ENCODE peak calls at places on chromosomes 1 and 21, in four cellular contexts. One of them, this sample, is unnamed.

GRCh38 chr1:231584117-231584516 is 42.5 kb upstream of the DISC1 start:
- DNase-seq in stimulated activated CD4-positive, alpha-beta T cell treated with anti-CD3 and anti-CD28 coated beads, Interleukin-1b, Interleukin-23, amount 100 ng/mL, for 24 hours: no peak
- DNase-seq in NCI-H446 treated with DMSO at 0.1 percent for 48 hours: peak
- DNase-seq in astrocyte of the spinal cord: peak
- DNase-seq in this sample: no peak

GRCh38 chr1:9448132-9449105 is 90.8 kb upstream of the SLC25A33 start:
- DNase-seq in stimulated activated CD4-positive, alpha-beta T cell treated with anti-CD3 and anti-CD28 coated beads, Interleukin-1b, Interleukin-23, amount 100 ng/mL, for 24 hours: no peak
- DNase-seq in NCI-H446 treated with DMSO at 0.1 percent for 48 hours: no peak
- DNase-seq in astrocyte of the spinal cord: peak
- DNase-seq in this sample: no peak

GRCh38 chr1:20478072-20478660 is 7.8 kb downstream of the CAMK2N1 start:
- DNase-seq in astrocyte of the spinal cord: no peak
- DNase-seq in stimulated activated CD4-positive, alpha-beta T cell treated with anti-CD3 and anti-CD28 coated beads, Interleukin-1b, Interleukin-23, amount 100 ng/mL, for 24 hours: no peak
- DNase-seq in NCI-H446 treated with DMSO at 0.1 percent for 48 hours: no peak
- DNase-seq in this sample: no peak

GRCh38 chr1:100747821-100748220 is 28.3 kb downstream of the VCAM1 start:
- DNase-seq in stimulated activated CD4-positive, alpha-beta T cell treated with anti-CD3 and anti-CD28 coated beads, Interleukin-1b, Interleukin-23, amount 100 ng/mL, for 24 hours: no peak
- DNase-seq in astrocyte of the spinal cord: no peak
- DNase-seq in NCI-H446 treated with DMSO at 0.1 percent for 48 hours: no peak
- DNase-seq in this sample: no peak

GRCh38 chr21:36545776-36546511 is 66.0 kb upstream of the CLDN14 start:
- DNase-seq in astrocyte of the spinal cord: no peak
- DNase-seq in NCI-H446 treated with DMSO at 0.1 percent for 48 hours: no peak
- DNase-seq in stimulated activated CD4-positive, alpha-beta T cell treated with anti-CD3 and anti-CD28 coated beads, Interleukin-1b, Interleukin-23, amount 100 ng/mL, for 24 hours: no peak
- DNase-seq in this sample: no peak

GRCh38 chr1:159012495-159012894 is 2.8 kb downstream of the IFI16 start:
- DNase-seq in astrocyte of the spinal cord: peak
- DNase-seq in stimulated activated CD4-positive, alpha-beta T cell treated with anti-CD3 and anti-CD28 coated beads, Interleukin-1b, Interleukin-23, amount 100 ng/mL, for 24 hours: no peak
- DNase-seq in NCI-H446 treated with DMSO at 0.1 percent for 48 hours: no peak
- DNase-seq in this sample: no peak

GRCh38 chr1:2328676-2329455 is 62.5 kb downstream of the MORN1 start:
- DNase-seq in astrocyte of the spinal cord: no peak
- DNase-seq in stimulated activated CD4-positive, alpha-beta T cell treated with anti-CD3 and anti-CD28 coated beads, Interleukin-1b, Interleukin-23, amount 100 ng/mL, for 24 hours: no peak
- DNase-seq in NCI-H446 treated with DMSO at 0.1 percent for 48 hours: no peak
- DNase-seq in this sample: no peak

GRCh38 chr1:206706298-206706791 is 21.6 kb downstream of the MAPKAPK2 start:
- DNase-seq in stimulated activated CD4-positive, alpha-beta T cell treated with anti-CD3 and anti-CD28 coated beads, Interleukin-1b, Interleukin-23, amount 100 ng/mL, for 24 hours: no peak
- DNase-seq in astrocyte of the spinal cord: peak
- DNase-seq in NCI-H446 treated with DMSO at 0.1 percent for 48 hours: peak
- DNase-seq in this sample: no peak

GRCh38 chr1:8862528-8862927 is 16.0 kb downstream of the ENO1 start:
- DNase-seq in NCI-H446 treated with DMSO at 0.1 percent for 48 hours: no peak
- DNase-seq in astrocyte of the spinal cord: no peak
- DNase-seq in stimulated activated CD4-positive, alpha-beta T cell treated with anti-CD3 and anti-CD28 coated beads, Interleukin-1b, Interleukin-23, amount 100 ng/mL, for 24 hours: no peak
- DNase-seq in this sample: peak

GRCh38 chr21:44349847-44350772 is 3.3 kb upstream of the TRPM2 start:
- DNase-seq in stimulated activated CD4-positive, alpha-beta T cell treated with anti-CD3 and anti-CD28 coated beads, Interleukin-1b, Interleukin-23, amount 100 ng/mL, for 24 hours: no peak
- DNase-seq in astrocyte of the spinal cord: no peak
- DNase-seq in NCI-H446 treated with DMSO at 0.1 percent for 48 hours: no peak
- DNase-seq in this sample: no peak

GRCh38 chr21:32702702-32703101 is 25.1 kb downstream of the SYNJ1 start:
- DNase-seq in stimulated activated CD4-positive, alpha-beta T cell treated with anti-CD3 and anti-CD28 coated beads, Interleukin-1b, Interleukin-23, amount 100 ng/mL, for 24 hours: no peak
- DNase-seq in NCI-H446 treated with DMSO at 0.1 percent for 48 hours: no peak
- DNase-seq in astrocyte of the spinal cord: peak
- DNase-seq in this sample: no peak

GRCh38 chr1:155913969-155914757 is 3.0 kb upstream of the RIT1 start:
- DNase-seq in stimulated activated CD4-positive, alpha-beta T cell treated with anti-CD3 and anti-CD28 coated beads, Interleukin-1b, Interleukin-23, amount 100 ng/mL, for 24 hours: no peak
- DNase-seq in NCI-H446 treated with DMSO at 0.1 percent for 48 hours: no peak
- DNase-seq in astrocyte of the spinal cord: peak
- DNase-seq in this sample: no peak

GRCh38 chr1:211579434-211580302 is 707 bp upstream of the SLC30A1 start:
- DNase-seq in stimulated activated CD4-positive, alpha-beta T cell treated with anti-CD3 and anti-CD28 coated beads, Interleukin-1b, Interleukin-23, amount 100 ng/mL, for 24 hours: no peak
- DNase-seq in NCI-H446 treated with DMSO at 0.1 percent for 48 hours: no peak
- DNase-seq in astrocyte of the spinal cord: no peak
- DNase-seq in this sample: peak

GRCh38 chr1:161300478-161300877 is 9.3 kb downstream of the MPZ start:
- DNase-seq in stimulated activated CD4-positive, alpha-beta T cell treated with anti-CD3 and anti-CD28 coated beads, Interleukin-1b, Interleukin-23, amount 100 ng/mL, for 24 hours: no peak
- DNase-seq in NCI-H446 treated with DMSO at 0.1 percent for 48 hours: no peak
- DNase-seq in astrocyte of the spinal cord: no peak
- DNase-seq in this sample: no peak

GRCh38 chr1:174968750-174969244 is 30.9 kb upstream of the CACYBP start:
- DNase-seq in astrocyte of the spinal cord: peak
- DNase-seq in stimulated activated CD4-positive, alpha-beta T cell treated with anti-CD3 and anti-CD28 coated beads, Interleukin-1b, Interleukin-23, amount 100 ng/mL, for 24 hours: no peak
- DNase-seq in NCI-H446 treated with DMSO at 0.1 percent for 48 hours: no peak
- DNase-seq in this sample: no peak

GRCh38 chr21:36966846-36967657 is 583 bp upstream of the HLCS start:
- DNase-seq in astrocyte of the spinal cord: peak
- DNase-seq in stimulated activated CD4-positive, alpha-beta T cell treated with anti-CD3 and anti-CD28 coated beads, Interleukin-1b, Interleukin-23, amount 100 ng/mL, for 24 hours: no peak
- DNase-seq in NCI-H446 treated with DMSO at 0.1 percent for 48 hours: no peak
- DNase-seq in this sample: peak

GRCh38 chr1:68148631-68149030 is 83.7 kb downstream of the WLS start:
- DNase-seq in NCI-H446 treated with DMSO at 0.1 percent for 48 hours: no peak
- DNase-seq in astrocyte of the spinal cord: no peak
- DNase-seq in stimulated activated CD4-positive, alpha-beta T cell treated with anti-CD3 and anti-CD28 coated beads, Interleukin-1b, Interleukin-23, amount 100 ng/mL, for 24 hours: no peak
- DNase-seq in this sample: no peak

GRCh38 chr1:154707901-154708514 is 100.0 kb upstream of the ADAR start:
- DNase-seq in NCI-H446 treated with DMSO at 0.1 percent for 48 hours: no peak
- DNase-seq in astrocyte of the spinal cord: no peak
- DNase-seq in stimulated activated CD4-positive, alpha-beta T cell treated with anti-CD3 and anti-CD28 coated beads, Interleukin-1b, Interleukin-23, amount 100 ng/mL, for 24 hours: no peak
- DNase-seq in this sample: no peak

GRCh38 chr1:203522237-203522636 is 28.3 kb downstream of the OPTC start:
- DNase-seq in stimulated activated CD4-positive, alpha-beta T cell treated with anti-CD3 and anti-CD28 coated beads, Interleukin-1b, Interleukin-23, amount 100 ng/mL, for 24 hours: no peak
- DNase-seq in NCI-H446 treated with DMSO at 0.1 percent for 48 hours: peak
- DNase-seq in astrocyte of the spinal cord: peak
- DNase-seq in this sample: no peak

GRCh38 chr1:103525114-103525606 is 339 bp upstream of the RNPC3 start:
- DNase-seq in NCI-H446 treated with DMSO at 0.1 percent for 48 hours: peak
- DNase-seq in stimulated activated CD4-positive, alpha-beta T cell treated with anti-CD3 and anti-CD28 coated beads, Interleukin-1b, Interleukin-23, amount 100 ng/mL, for 24 hours: no peak
- DNase-seq in astrocyte of the spinal cord: peak
- DNase-seq in this sample: no peak

GRCh38 chr1:23865543-23865930 is 2.6 kb downstream of the FUCA1 start:
- DNase-seq in NCI-H446 treated with DMSO at 0.1 percent for 48 hours: no peak
- DNase-seq in astrocyte of the spinal cord: peak
- DNase-seq in stimulated activated CD4-positive, alpha-beta T cell treated with anti-CD3 and anti-CD28 coated beads, Interleukin-1b, Interleukin-23, amount 100 ng/mL, for 24 hours: no peak
- DNase-seq in this sample: no peak

GRCh38 chr1:186807162-186807561 is 21.6 kb upstream of the PLA2G4A start:
- DNase-seq in NCI-H446 treated with DMSO at 0.1 percent for 48 hours: no peak
- DNase-seq in stimulated activated CD4-positive, alpha-beta T cell treated with anti-CD3 and anti-CD28 coated beads, Interleukin-1b, Interleukin-23, amount 100 ng/mL, for 24 hours: no peak
- DNase-seq in astrocyte of the spinal cord: no peak
- DNase-seq in this sample: no peak

GRCh38 chr21:14741237-14741636 is 195.1 kb upstream of the SAMSN1 start:
- DNase-seq in NCI-H446 treated with DMSO at 0.1 percent for 48 hours: no peak
- DNase-seq in astrocyte of the spinal cord: no peak
- DNase-seq in stimulated activated CD4-positive, alpha-beta T cell treated with anti-CD3 and anti-CD28 coated beads, Interleukin-1b, Interleukin-23, amount 100 ng/mL, for 24 hours: no peak
- DNase-seq in this sample: no peak

GRCh38 chr1:13830170-13830569 is 130.2 kb downstream of the PRDM2 start:
- DNase-seq in NCI-H446 treated with DMSO at 0.1 percent for 48 hours: no peak
- DNase-seq in stimulated activated CD4-positive, alpha-beta T cell treated with anti-CD3 and anti-CD28 coated beads, Interleukin-1b, Interleukin-23, amount 100 ng/mL, for 24 hours: no peak
- DNase-seq in astrocyte of the spinal cord: no peak
- DNase-seq in this sample: no peak

GRCh38 chr1:61080408-61081134 is 1.8 kb upstream of the NFIA start:
- DNase-seq in NCI-H446 treated with DMSO at 0.1 percent for 48 hours: no peak
- DNase-seq in stimulated activated CD4-positive, alpha-beta T cell treated with anti-CD3 and anti-CD28 coated beads, Interleukin-1b, Interleukin-23, amount 100 ng/mL, for 24 hours: no peak
- DNase-seq in astrocyte of the spinal cord: no peak
- DNase-seq in this sample: no peak

GRCh38 chr1:36156329-36157114 is 562 bp downstream of the MAP7D1 start:
- DNase-seq in stimulated activated CD4-positive, alpha-beta T cell treated with anti-CD3 and anti-CD28 coated beads, Interleukin-1b, Interleukin-23, amount 100 ng/mL, for 24 hours: no peak
- DNase-seq in astrocyte of the spinal cord: peak
- DNase-seq in NCI-H446 treated with DMSO at 0.1 percent for 48 hours: no peak
- DNase-seq in this sample: peak

GRCh38 chr1:74584185-74584584 is 71.8 kb upstream of the LRRC53 start:
- DNase-seq in stimulated activated CD4-positive, alpha-beta T cell treated with anti-CD3 and anti-CD28 coated beads, Interleukin-1b, Interleukin-23, amount 100 ng/mL, for 24 hours: no peak
- DNase-seq in NCI-H446 treated with DMSO at 0.1 percent for 48 hours: no peak
- DNase-seq in astrocyte of the spinal cord: no peak
- DNase-seq in this sample: no peak

GRCh38 chr1:78096976-78097375 is 51.2 kb downstream of the GIPC2 start:
- DNase-seq in astrocyte of the spinal cord: no peak
- DNase-seq in stimulated activated CD4-positive, alpha-beta T cell treated with anti-CD3 and anti-CD28 coated beads, Interleukin-1b, Interleukin-23, amount 100 ng/mL, for 24 hours: no peak
- DNase-seq in NCI-H446 treated with DMSO at 0.1 percent for 48 hours: no peak
- DNase-seq in this sample: no peak

GRCh38 chr1:3996846-3997705 is 97.0 kb upstream of the C1orf174 start:
- DNase-seq in stimulated activated CD4-positive, alpha-beta T cell treated with anti-CD3 and anti-CD28 coated beads, Interleukin-1b, Interleukin-23, amount 100 ng/mL, for 24 hours: no peak
- DNase-seq in astrocyte of the spinal cord: no peak
- DNase-seq in NCI-H446 treated with DMSO at 0.1 percent for 48 hours: no peak
- DNase-seq in this sample: no peak

GRCh38 chr1:66552829-66553228 is 18.9 kb downstream of the SGIP1 start:
- DNase-seq in NCI-H446 treated with DMSO at 0.1 percent for 48 hours: peak
- DNase-seq in stimulated activated CD4-positive, alpha-beta T cell treated with anti-CD3 and anti-CD28 coated beads, Interleukin-1b, Interleukin-23, amount 100 ng/mL, for 24 hours: no peak
- DNase-seq in astrocyte of the spinal cord: no peak
- DNase-seq in this sample: no peak

GRCh38 chr1:235923466-235924008 is 56.8 kb upstream of the LYST start:
- DNase-seq in NCI-H446 treated with DMSO at 0.1 percent for 48 hours: no peak
- DNase-seq in astrocyte of the spinal cord: peak
- DNase-seq in stimulated activated CD4-positive, alpha-beta T cell treated with anti-CD3 and anti-CD28 coated beads, Interleukin-1b, Interleukin-23, amount 100 ng/mL, for 24 hours: no peak
- DNase-seq in this sample: no peak

This sample was measured in Caco-2.